ENCODE peak calls at places on chromosomes 4 and X, in nine cellular contexts. One of them, this sample, is unnamed.

GRCh38 chrX:68415289-68415688 is 18.0 kb downstream of the OPHN1 start:
- DNase-seq in HS-5: no peak
- DNase-seq in Right ventricle myocardium superior: peak
- DNase-seq in GM20000: no peak
- DNase-seq in stomach: peak
- DNase-seq in cardiac muscle cell: peak
- DNase-seq in fibroblast of mammary gland: peak
- DNase-seq in HL-60: peak
- DNase-seq in cortex of kidney: no peak
- DNase-seq in this sample: no peak

GRCh38 chrX:46573896-46574336 is 351 bp downstream of the CHST7 start:
- DNase-seq in HS-5: no peak
- DNase-seq in Right ventricle myocardium superior: peak
- DNase-seq in GM20000: peak
- DNase-seq in stomach: peak
- DNase-seq in cardiac muscle cell: peak
- DNase-seq in fibroblast of mammary gland: peak
- DNase-seq in HL-60: peak
- DNase-seq in cortex of kidney: no peak
- DNase-seq in this sample: no peak

GRCh38 chr4:94406668-94407437 is 44.9 kb upstream of the PDLIM5 start:
- DNase-seq in HS-5: peak
- DNase-seq in Right ventricle myocardium superior: peak
- DNase-seq in GM20000: peak
- DNase-seq in stomach: peak
- DNase-seq in cardiac muscle cell: peak
- DNase-seq in fibroblast of mammary gland: peak
- DNase-seq in HL-60: peak
- DNase-seq in cortex of kidney: no peak
- DNase-seq in this sample: peak

GRCh38 chr4:128775477-128775876 is 34.0 kb upstream of the JADE1 start:
- DNase-seq in HS-5: no peak
- DNase-seq in Right ventricle myocardium superior: no peak
- DNase-seq in GM20000: no peak
- DNase-seq in stomach: no peak
- DNase-seq in cardiac muscle cell: no peak
- DNase-seq in fibroblast of mammary gland: no peak
- DNase-seq in HL-60: no peak
- DNase-seq in cortex of kidney: no peak
- DNase-seq in this sample: no peak

GRCh38 chr4:152065545-152065944 is 304.7 kb upstream of the GATB start:
- DNase-seq in HS-5: no peak
- DNase-seq in Right ventricle myocardium superior: no peak
- DNase-seq in GM20000: no peak
- DNase-seq in stomach: no peak
- DNase-seq in cardiac muscle cell: no peak
- DNase-seq in fibroblast of mammary gland: no peak
- DNase-seq in HL-60: no peak
- DNase-seq in cortex of kidney: no peak
- DNase-seq in this sample: no peak

GRCh38 chrX:11757729-11758399 is at the start of gene MSL3:
- DNase-seq in HS-5: no peak
- DNase-seq in Right ventricle myocardium superior: peak
- DNase-seq in GM20000: peak
- DNase-seq in stomach: peak
- DNase-seq in cardiac muscle cell: peak
- DNase-seq in fibroblast of mammary gland: peak
- DNase-seq in HL-60: no peak
- DNase-seq in cortex of kidney: no peak
- DNase-seq in this sample: peak

GRCh38 chr4:1626941-1627340 is 57.2 kb downstream of the FAM53A start:
- DNase-seq in HS-5: no peak
- DNase-seq in Right ventricle myocardium superior: no peak
- DNase-seq in GM20000: no peak
- DNase-seq in stomach: no peak
- DNase-seq in cardiac muscle cell: no peak
- DNase-seq in fibroblast of mammary gland: no peak
- DNase-seq in HL-60: no peak
- DNase-seq in cortex of kidney: no peak
- DNase-seq in this sample: no peak

GRCh38 chr4:165360041-165360782 is 18.6 kb upstream of the CPE start:
- DNase-seq in HS-5: no peak
- DNase-seq in Right ventricle myocardium superior: no peak
- DNase-seq in GM20000: no peak
- DNase-seq in stomach: no peak
- DNase-seq in cardiac muscle cell: peak
- DNase-seq in fibroblast of mammary gland: peak
- DNase-seq in HL-60: no peak
- DNase-seq in cortex of kidney: no peak
- DNase-seq in this sample: no peak

GRCh38 chrX:24133280-24133679 is 16.2 kb upstream of the ZFX start:
- DNase-seq in HS-5: no peak
- DNase-seq in Right ventricle myocardium superior: no peak
- DNase-seq in GM20000: no peak
- DNase-seq in stomach: no peak
- DNase-seq in cardiac muscle cell: no peak
- DNase-seq in fibroblast of mammary gland: no peak
- DNase-seq in HL-60: no peak
- DNase-seq in cortex of kidney: no peak
- DNase-seq in this sample: no peak

GRCh38 chrX:154030266-154030665 is 10.6 kb upstream of the IRAK1 start:
- DNase-seq in HS-5: no peak
- DNase-seq in Right ventricle myocardium superior: no peak
- DNase-seq in GM20000: no peak
- DNase-seq in stomach: no peak
- DNase-seq in cardiac muscle cell: no peak
- DNase-seq in fibroblast of mammary gland: no peak
- DNase-seq in HL-60: no peak
- DNase-seq in cortex of kidney: no peak
- DNase-seq in this sample: no peak

GRCh38 chr4:118348886-118349285 is 3.9 kb downstream of the PRSS12 start:
- DNase-seq in HS-5: no peak
- DNase-seq in Right ventricle myocardium superior: no peak
- DNase-seq in GM20000: no peak
- DNase-seq in stomach: no peak
- DNase-seq in cardiac muscle cell: no peak
- DNase-seq in fibroblast of mammary gland: no peak
- DNase-seq in HL-60: no peak
- DNase-seq in cortex of kidney: no peak
- DNase-seq in this sample: no peak

GRCh38 chr4:155079866-155080265 is 128.6 kb upstream of the NPY2R start:
- DNase-seq in HS-5: peak
- DNase-seq in Right ventricle myocardium superior: no peak
- DNase-seq in GM20000: no peak
- DNase-seq in stomach: no peak
- DNase-seq in cardiac muscle cell: peak
- DNase-seq in fibroblast of mammary gland: peak
- DNase-seq in HL-60: no peak
- DNase-seq in cortex of kidney: no peak
- DNase-seq in this sample: no peak

GRCh38 chr4:105714071-105714521 is 5.5 kb downstream of the GSTCD start:
- DNase-seq in HS-5: no peak
- DNase-seq in Right ventricle myocardium superior: no peak
- DNase-seq in GM20000: peak
- DNase-seq in stomach: no peak
- DNase-seq in cardiac muscle cell: peak
- DNase-seq in fibroblast of mammary gland: peak
- DNase-seq in HL-60: peak
- DNase-seq in cortex of kidney: no peak
- DNase-seq in this sample: no peak

GRCh38 chr4:89491731-89492235 is 184.2 kb upstream of the GPRIN3 start:
- DNase-seq in HS-5: no peak
- DNase-seq in Right ventricle myocardium superior: no peak
- DNase-seq in GM20000: no peak
- DNase-seq in stomach: no peak
- DNase-seq in cardiac muscle cell: no peak
- DNase-seq in fibroblast of mammary gland: no peak
- DNase-seq in HL-60: no peak
- DNase-seq in cortex of kidney: no peak
- DNase-seq in this sample: no peak

GRCh38 chr4:78480286-78480685 is 71.3 kb upstream of the ANXA3 start:
- DNase-seq in HS-5: no peak
- DNase-seq in Right ventricle myocardium superior: no peak
- DNase-seq in GM20000: no peak
- DNase-seq in stomach: no peak
- DNase-seq in cardiac muscle cell: no peak
- DNase-seq in fibroblast of mammary gland: peak
- DNase-seq in HL-60: no peak
- DNase-seq in cortex of kidney: no peak
- DNase-seq in this sample: no peak

GRCh38 chr4:145339075-145339725 is 142.5 kb upstream of the SMAD1 start:
- DNase-seq in HS-5: no peak
- DNase-seq in Right ventricle myocardium superior: no peak
- DNase-seq in GM20000: no peak
- DNase-seq in stomach: no peak
- DNase-seq in cardiac muscle cell: no peak
- DNase-seq in fibroblast of mammary gland: no peak
- DNase-seq in HL-60: no peak
- DNase-seq in cortex of kidney: no peak
- DNase-seq in this sample: no peak

GRCh38 chr4:8346838-8347605 is 77.5 kb downstream of the HTRA3 start:
- DNase-seq in HS-5: no peak
- DNase-seq in Right ventricle myocardium superior: peak
- DNase-seq in GM20000: no peak
- DNase-seq in stomach: peak
- DNase-seq in cardiac muscle cell: no peak
- DNase-seq in fibroblast of mammary gland: no peak
- DNase-seq in HL-60: no peak
- DNase-seq in cortex of kidney: no peak
- DNase-seq in this sample: peak

This sample was measured in putamen.